ENCODE peak calls at places on chromosomes 16 and 17, in four cellular contexts. One of them, this sample, is unnamed.

GRCh38 chr16:67917852-67918236 is 13.8 kb downstream of the CTRL start:
- DNase-seq in globus pallidus: no peak
- DNase-seq in activated CD8-positive, alpha-beta T cell treated with anti-CD3 and anti-CD28 coated beads for 36 hours: peak; percentile 75
- DNase-seq in ELR: peak; percentile 98
- DNase-seq in this sample: no peak

GRCh38 chr17:57132663-57133062 is 47.6 kb downstream of the AKAP1 start:
- DNase-seq in globus pallidus: no peak
- DNase-seq in ELR: no peak
- DNase-seq in activated CD8-positive, alpha-beta T cell treated with anti-CD3 and anti-CD28 coated beads for 36 hours: no peak
- DNase-seq in this sample: no peak

GRCh38 chr16:85027968-85028637 is 508 bp downstream of the KIAA0513 start:
- DNase-seq in activated CD8-positive, alpha-beta T cell treated with anti-CD3 and anti-CD28 coated beads for 36 hours: peak; percentile 38
- DNase-seq in ELR: peak; percentile 30
- DNase-seq in globus pallidus: no peak
- DNase-seq in this sample: no peak

GRCh38 chr16:47905771-47906170 is 250.0 kb downstream of the ABCC12 start:
- DNase-seq in globus pallidus: no peak
- DNase-seq in ELR: peak; percentile 83
- DNase-seq in activated CD8-positive, alpha-beta T cell treated with anti-CD3 and anti-CD28 coated beads for 36 hours: no peak
- DNase-seq in this sample: no peak

GRCh38 chr16:71929048-71929447 is 33.7 kb downstream of the IST1 start:
- DNase-seq in ELR: peak; percentile 87
- DNase-seq in activated CD8-positive, alpha-beta T cell treated with anti-CD3 and anti-CD28 coated beads for 36 hours: no peak
- DNase-seq in globus pallidus: no peak
- DNase-seq in this sample: no peak

GRCh38 chr16:482468-483185 is 44.9 kb upstream of the CAPN15 start:
- DNase-seq in activated CD8-positive, alpha-beta T cell treated with anti-CD3 and anti-CD28 coated beads for 36 hours: no peak
- DNase-seq in ELR: no peak
- DNase-seq in globus pallidus: no peak
- DNase-seq in this sample: no peak

GRCh38 chr16:28925386-28926228 is 569 bp upstream of the RABEP2 start:
- DNase-seq in activated CD8-positive, alpha-beta T cell treated with anti-CD3 and anti-CD28 coated beads for 36 hours: peak; percentile 94
- DNase-seq in globus pallidus: peak; percentile 64
- DNase-seq in ELR: peak; percentile 84
- DNase-seq in this sample: peak; percentile 81

GRCh38 chr17:17564896-17565295 is 26.6 kb downstream of the PEMT start:
- DNase-seq in globus pallidus: no peak
- DNase-seq in ELR: no peak
- DNase-seq in activated CD8-positive, alpha-beta T cell treated with anti-CD3 and anti-CD28 coated beads for 36 hours: no peak
- DNase-seq in this sample: no peak

GRCh38 chr16:84839054-84839453 is 19.3 kb downstream of the CRISPLD2 start:
- DNase-seq in ELR: peak; percentile 71
- DNase-seq in globus pallidus: no peak
- DNase-seq in activated CD8-positive, alpha-beta T cell treated with anti-CD3 and anti-CD28 coated beads for 36 hours: no peak
- DNase-seq in this sample: no peak

GRCh38 chr16:3486506-3487215 is 8.6 kb downstream of the C16orf90 start:
- DNase-seq in ELR: no peak
- DNase-seq in globus pallidus: no peak
- DNase-seq in activated CD8-positive, alpha-beta T cell treated with anti-CD3 and anti-CD28 coated beads for 36 hours: no peak
- DNase-seq in this sample: no peak

GRCh38 chr17:49434821-49435581 is 20.3 kb upstream of the PHB1 start:
- DNase-seq in globus pallidus: peak; percentile 63
- DNase-seq in ELR: peak; percentile 76
- DNase-seq in activated CD8-positive, alpha-beta T cell treated with anti-CD3 and anti-CD28 coated beads for 36 hours: peak; percentile 64
- DNase-seq in this sample: peak; percentile 60

GRCh38 chr17:29732613-29733012 is 109.9 kb upstream of the CORO6 start:
- DNase-seq in globus pallidus: no peak
- DNase-seq in ELR: peak; percentile 77
- DNase-seq in activated CD8-positive, alpha-beta T cell treated with anti-CD3 and anti-CD28 coated beads for 36 hours: no peak
- DNase-seq in this sample: no peak

GRCh38 chr17:27569884-27570577 is 61.0 kb upstream of the LGALS9 start:
- DNase-seq in ELR: no peak
- DNase-seq in activated CD8-positive, alpha-beta T cell treated with anti-CD3 and anti-CD28 coated beads for 36 hours: no peak
- DNase-seq in globus pallidus: no peak
- DNase-seq in this sample: no peak

GRCh38 chr17:29749045-29749825 is 126.5 kb upstream of the CORO6 start:
- DNase-seq in globus pallidus: no peak
- DNase-seq in ELR: peak; percentile 25
- DNase-seq in activated CD8-positive, alpha-beta T cell treated with anti-CD3 and anti-CD28 coated beads for 36 hours: no peak
- DNase-seq in this sample: no peak

GRCh38 chr16:456891-457483 is 31.5 kb downstream of the RAB11FIP3 start:
- DNase-seq in globus pallidus: peak; percentile 71
- DNase-seq in activated CD8-positive, alpha-beta T cell treated with anti-CD3 and anti-CD28 coated beads for 36 hours: no peak
- DNase-seq in ELR: no peak
- DNase-seq in this sample: no peak

GRCh38 chr16:19722269-19722952 is 4.3 kb downstream of the IQCK start:
- DNase-seq in activated CD8-positive, alpha-beta T cell treated with anti-CD3 and anti-CD28 coated beads for 36 hours: no peak
- DNase-seq in globus pallidus: no peak
- DNase-seq in ELR: no peak
- DNase-seq in this sample: no peak

GRCh38 chr17:83125515-83126274 is 46.3 kb downstream of the METRNL start:
- DNase-seq in ELR: no peak
- DNase-seq in activated CD8-positive, alpha-beta T cell treated with anti-CD3 and anti-CD28 coated beads for 36 hours: peak; percentile 59
- DNase-seq in globus pallidus: no peak
- DNase-seq in this sample: peak; percentile 70